ENCODE peak calls at places on chromosomes 13 and 19, in four cellular contexts. C is body of pancreas, H is keratinocyte, M is RWPE2. N is an unnamed sample. For H3K9me3, the result is how much of the 10 kb centered on the place peaks cover.

GRCh38 chr13:61508936-61509335 is 93.3 kb upstream of the PCDH20 start:
- DNase-seq in C (no peak), H (no peak), M (no peak), N (no peak)

GRCh38 chr19:4081441-4082129 is 14.9 kb upstream of the ZBTB7A start:
- DNase-seq in C (no peak), H (no peak), M (no peak), N (no peak)

GRCh38 chr13:29160862-29161261 is 340.7 kb downstream of the MTUS2 start:
- DNase-seq in C (no peak), H (no peak), M (no peak), N (no peak)

GRCh38 chr19:49400034-49400433 is 12.0 kb downstream of the KASH5 start:
- DNase-seq in C (no peak), H (no peak), M (no peak), N (no peak)

GRCh38 chr13:102299366-102299765 is 102.5 kb downstream of the FGF14 start:
- DNase-seq in C (no peak), H (no peak), M (no peak), N (no peak)

GRCh38 chr13:114148521-114148855 is 16.1 kb upstream of the RASA3 start:
- DNase-seq in C (peak), H (no peak), M (no peak), N (no peak)

GRCh38 chr19:49677901-49678674 is 1.0 kb downstream of the PRMT1 start:
- DNase-seq in C (peak), H (no peak), M (peak), N (no peak)

GRCh38 chr19:40312533-40312932 is 27.4 kb upstream of the AKT2 start:
- DNase-seq in C (no peak), H (no peak), M (no peak), N (no peak)

GRCh38 chr19:28445826-28446225 is 767.1 kb downstream of the UQCRFS1 start:
- DNase-seq in C (no peak), H (no peak), M (no peak), N (no peak)

DNA sequence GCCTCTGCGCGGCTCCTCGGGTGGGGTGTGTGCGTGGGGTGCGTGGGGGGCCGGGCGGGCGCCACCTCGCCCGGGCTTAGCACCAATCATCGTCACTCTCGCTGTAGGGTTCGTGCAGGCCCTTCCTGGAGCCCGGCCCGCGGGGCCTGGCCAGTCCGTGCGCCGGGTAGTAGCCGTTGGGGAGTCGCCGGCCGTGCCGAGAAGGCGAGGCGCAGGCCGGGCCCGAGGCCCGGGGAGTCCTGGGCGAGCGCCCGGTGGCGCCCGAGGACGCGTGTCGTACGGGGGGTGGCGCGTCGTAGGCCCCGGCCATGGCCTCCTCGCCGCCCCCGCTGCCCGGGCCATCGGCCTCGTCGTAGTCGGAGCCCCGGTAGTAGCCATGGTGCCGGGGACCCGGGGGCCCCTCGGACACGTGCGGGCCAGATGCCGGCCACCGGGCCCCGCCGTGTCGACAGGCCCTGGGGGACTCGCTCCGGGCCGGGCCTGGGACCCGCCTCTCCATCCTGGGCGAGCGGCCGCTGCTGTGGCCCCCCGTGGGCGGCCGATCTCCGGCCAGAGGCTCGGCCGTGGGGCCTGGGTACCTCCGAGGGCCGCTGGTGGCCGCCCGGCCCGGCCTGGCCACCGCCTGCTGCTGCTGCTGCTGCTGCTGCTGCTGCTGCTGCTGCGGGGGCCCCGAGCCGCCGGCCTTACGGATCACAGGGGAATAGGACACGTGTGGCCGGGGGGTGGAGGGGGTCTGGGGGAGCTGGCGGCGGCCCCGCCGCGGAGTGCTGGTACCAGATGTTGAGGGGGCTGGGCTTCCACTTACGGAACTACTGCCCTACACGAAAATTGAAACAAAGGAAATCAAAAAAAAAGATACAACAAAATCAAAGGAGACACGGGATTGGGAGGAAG is 57.3 kb downstream of the IER2 start:
- DNase-seq in C (no peak), H (no peak), M (no peak), N (no peak)
- H3K4me3 ChIP-seq in C (no peak), H (no peak), M (peak), N (peak)

DNA sequence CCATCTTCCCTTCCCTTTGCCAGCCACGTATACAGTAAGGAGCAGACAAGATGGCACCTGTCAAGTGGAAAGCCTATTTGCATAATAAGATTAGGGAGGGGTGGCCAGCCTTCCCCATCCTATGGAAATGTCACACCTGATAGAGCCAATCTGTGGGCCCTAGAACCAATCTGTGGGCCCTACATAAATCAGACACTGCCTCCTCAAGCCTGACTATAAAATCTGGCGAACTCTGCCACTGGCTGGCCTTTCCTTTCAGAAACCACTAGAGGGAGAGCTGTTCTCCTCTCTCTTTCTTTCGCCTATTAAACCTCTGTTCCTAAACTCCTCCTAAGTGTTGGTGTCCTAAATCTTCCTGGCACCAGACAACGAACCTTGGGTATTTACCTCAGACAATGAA is 231.5 kb upstream of the KLHL1 start:
- DNase-seq in C (peak), H (no peak), M (no peak), N (no peak)
- TF ChIP-seq CTCF in C (peak), H (peak), M (peak), N (no peak)

GRCh38 chr19:54530866-54531265 is 28.2 kb downstream of the LAIR2 start:
- DNase-seq in C (no peak), H (no peak), M (no peak), N (no peak)
- H3K9me3 ChIP-seq in C (under half), H (under half), M (under half), N (under half)

GRCh38 chr19:6718111-6718740 is 2.2 kb downstream of the C3 start:
- DNase-seq in C (no peak), H (no peak), M (no peak), N (no peak)
- H3K4me3 ChIP-seq in C (no peak), H (no peak), M (no peak), N (no peak)